ENCODE peak calls at places on chromosomes 3 and 15, in four cellular contexts. J is anterior cingulate cortex, A is SK-N-DZ, X is mesendoderm. Q is an unnamed sample.
A peak's percentile ranks its signal among the peaks of the same experiment; 100 is the strongest.

GRCh38 chr3:16807981-16808380 is 76.8 kb upstream of the PLCL2 start:
- DNase-seq in J (no peak), A (no peak), X (no peak), Q (no peak)

GRCh38 chr3:106086636-106087035 is 217.8 kb upstream of the CBLB start:
- DNase-seq in J (no peak), A (no peak), X (no peak), Q (no peak)

GRCh38 chr3:125381743-125382142 is 6.6 kb upstream of the ZNF148 start:
- DNase-seq in J (no peak), A (no peak), X (no peak), Q (peak; percentile 34)

GRCh38 chr3:12395349-12396012 is 88.8 kb upstream of the TSEN2 start:
- DNase-seq in J (no peak), A (no peak), X (no peak), Q (no peak)

GRCh38 chr3:13770390-13771169 is 109.3 kb downstream of the WNT7A start:
- DNase-seq in J (no peak), A (no peak), X (peak; percentile 92), Q (no peak)

GRCh38 chr3:181486496-181486895 is 225.2 kb upstream of the SOX2 start:
- DNase-seq in J (no peak), A (no peak), X (no peak), Q (peak; percentile 45)

GRCh38 chr15:74988007-74988800 is 7.2 kb upstream of the SCAMP5 start:
- DNase-seq in J (no peak), A (peak; percentile 73), X (peak; percentile 76), Q (peak; percentile 50)

GRCh38 chr3:117350386-117350785 is 640.8 kb downstream of the TUSC7 start:
- DNase-seq in J (no peak), A (no peak), X (no peak), Q (peak; percentile 45)

GRCh38 chr15:47885921-47886320 is 168.6 kb downstream of the SEMA6D start:
- DNase-seq in J (no peak), A (no peak), X (peak; percentile 35), Q (peak; percentile 75)

GRCh38 chr15:63870403-63871209 is 36.9 kb upstream of the HERC1 start:
- DNase-seq in J (no peak), A (no peak), X (peak; percentile 89), Q (peak; percentile 93)